ENCODE peak calls at places on chromosome 5, in four cellular contexts. J is H1, S is SK-N-SH, K is K562. W is an unnamed sample.

GRCh38 chr5:114174837-114175236 is 187.0 kb upstream of the KCNN2 start:
- DNase-seq in J (no peak), S (no peak), K (no peak), W (no peak)

GRCh38 chr5:56402273-56403223 is 169.4 kb upstream of the ANKRD55 start:
- DNase-seq in J (no peak), S (peak), K (no peak), W (no peak)

GRCh38 chr5:40570408-40571129 is 109.1 kb upstream of the PTGER4 start:
- DNase-seq in J (no peak), S (no peak), K (no peak), W (no peak)

GRCh38 chr5:66814146-66814991 is 218.2 kb downstream of the MAST4 start:
- DNase-seq in J (no peak), S (peak), K (peak), W (peak)

GRCh38 chr5:45696206-45696836 is at the start of gene HCN1:
- DNase-seq in J (peak), S (peak), K (no peak), W (peak)

GRCh38 chr5:90606539-90606938 is 47.9 kb downstream of the ADGRV1 start:
- DNase-seq in J (no peak), S (no peak), K (peak), W (no peak)

GRCh38 chr5:65072836-65073620 is 304.3 kb downstream of the CWC27 start:
- DNase-seq in J (no peak), S (no peak), K (no peak), W (no peak)

GRCh38 chr5:83475540-83476469 is 4.3 kb downstream of the VCAN start:
- DNase-seq in J (no peak), S (no peak), K (no peak), W (no peak)

GRCh38 chr5:157026789-157027424 is 32.0 kb downstream of the HAVCR1 start:
- DNase-seq in J (peak), S (peak), K (peak), W (peak)

GRCh38 chr5:111680737-111681413 is 76.1 kb downstream of the NREP start:
- DNase-seq in J (no peak), S (peak), K (no peak), W (no peak)

GRCh38 chr5:172523146-172523745 is 68.9 kb upstream of the SH3PXD2B start:
- DNase-seq in J (no peak), S (no peak), K (no peak), W (no peak)

GRCh38 chr5:36710039-36710438 is 103.6 kb downstream of the SLC1A3 start:
- DNase-seq in J (no peak), S (no peak), K (no peak), W (no peak)

DNA sequence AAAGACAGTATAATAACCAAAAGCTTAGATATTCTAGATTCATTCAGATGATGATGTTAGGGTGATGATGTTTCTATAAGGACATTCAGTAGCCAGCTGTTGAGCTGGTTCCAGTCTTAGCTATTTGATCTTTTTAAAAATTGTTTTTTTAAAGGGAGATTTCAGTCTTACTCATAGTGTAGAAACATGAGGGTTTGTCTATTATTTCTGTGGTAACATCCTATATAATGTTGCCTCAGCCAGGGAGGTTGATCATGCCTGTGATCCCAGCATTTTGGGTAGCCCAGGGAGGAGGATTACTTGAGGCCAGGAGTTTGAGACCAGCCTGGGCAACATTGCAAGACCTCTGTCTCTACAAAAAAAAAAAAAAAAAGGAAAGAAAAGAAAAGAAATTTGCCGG is 167.8 kb downstream of the DOCK2 start:
- DNase-seq in J (no peak), S (no peak), K (no peak), W (no peak)
- TF ChIP-seq TEAD4 in J (no peak), S (no peak), K (no peak), W (no peak)

GRCh38 chr5:39107350-39107749 is 33.2 kb upstream of the RICTOR start:
- DNase-seq in J (no peak), S (no peak), K (no peak), W (no peak)
- TF ChIP-seq TEAD4 in J (no peak), S (no peak), K (no peak), W (no peak)

DNA sequence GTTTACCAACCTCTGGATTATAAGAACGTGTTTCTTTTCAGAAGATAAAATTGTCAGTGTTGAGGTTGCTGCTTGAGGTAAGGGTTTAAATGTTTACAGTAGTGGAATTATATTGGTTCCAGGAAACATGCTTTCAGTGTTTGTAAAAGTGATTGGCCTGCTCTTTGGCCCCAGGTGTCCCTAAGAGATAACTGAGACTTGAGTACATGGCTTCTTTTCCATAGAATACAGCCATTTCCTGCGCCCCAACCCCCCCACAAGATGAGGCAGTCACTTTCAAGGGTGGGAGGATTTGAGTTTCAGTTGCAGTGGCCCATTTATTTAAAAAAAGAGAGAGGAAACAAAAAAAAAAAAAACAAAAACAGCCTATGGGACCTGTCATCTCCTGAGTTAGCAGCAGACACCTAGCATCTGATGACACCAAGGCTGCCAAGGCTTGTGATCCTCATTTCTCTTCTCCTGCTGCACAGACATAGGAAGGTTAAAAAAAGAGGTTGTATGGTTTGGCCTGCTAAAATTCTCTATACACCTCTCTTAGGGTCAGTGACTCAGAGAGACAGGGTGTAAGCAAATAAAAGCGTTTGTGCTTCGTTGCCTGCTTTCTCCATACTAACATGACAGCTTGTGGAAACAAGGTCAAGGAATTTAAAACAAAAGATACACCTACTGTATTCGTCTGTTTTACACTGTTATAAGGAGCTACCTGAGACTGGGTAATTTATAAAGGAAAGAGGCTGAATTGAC is 28.1 kb upstream of the HTR4 start:
- DNase-seq in J (no peak), S (no peak), K (peak), W (no peak)
- TF ChIP-seq TEAD4 in J (no peak), S (no peak), K (peak), W (no peak)

GRCh38 chr5:68216737-68217231 is 1.2 kb downstream of the PIK3R1 start:
- DNase-seq in J (no peak), S (peak), K (no peak), W (no peak)
- TF ChIP-seq TEAD4 in J (no peak), S (no peak), K (no peak), W (no peak)

DNA sequence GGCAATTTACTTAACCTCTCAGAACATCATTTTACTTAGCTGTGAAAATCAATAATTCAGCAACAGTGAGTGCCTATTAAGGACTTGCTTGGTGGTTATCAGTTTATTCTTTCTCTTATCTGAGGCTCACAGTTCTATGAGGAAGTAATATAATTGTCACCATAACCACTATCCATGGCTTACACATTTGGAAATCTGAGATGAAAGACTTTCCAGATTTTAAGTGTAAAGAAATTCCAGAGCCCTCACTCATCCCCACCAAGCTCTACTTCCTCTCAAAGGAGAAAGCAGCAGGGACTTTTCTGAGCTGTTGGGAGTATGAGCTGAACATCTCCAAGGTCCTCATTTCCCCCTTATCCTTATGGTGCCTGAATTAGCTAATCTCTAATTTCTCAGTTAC is 321.5 kb downstream of the FBXL7 start:
- DNase-seq in J (no peak), S (no peak), K (no peak), W (no peak)
- TF ChIP-seq TEAD4 in J (no peak), S (no peak), K (no peak), W (no peak)

GRCh38 chr5:89338935-89339334 is 456.0 kb upstream of the MEF2C start:
- DNase-seq in J (no peak), S (no peak), K (no peak), W (no peak)

GRCh38 chr5:89346573-89346972 is 463.6 kb upstream of the MEF2C start:
- DNase-seq in J (no peak), S (no peak), K (no peak), W (no peak)

GRCh38 chr5:89342106-89342876 is 459.3 kb upstream of the MEF2C start:
- DNase-seq in J (no peak), S (no peak), K (no peak), W (no peak)

DNA sequence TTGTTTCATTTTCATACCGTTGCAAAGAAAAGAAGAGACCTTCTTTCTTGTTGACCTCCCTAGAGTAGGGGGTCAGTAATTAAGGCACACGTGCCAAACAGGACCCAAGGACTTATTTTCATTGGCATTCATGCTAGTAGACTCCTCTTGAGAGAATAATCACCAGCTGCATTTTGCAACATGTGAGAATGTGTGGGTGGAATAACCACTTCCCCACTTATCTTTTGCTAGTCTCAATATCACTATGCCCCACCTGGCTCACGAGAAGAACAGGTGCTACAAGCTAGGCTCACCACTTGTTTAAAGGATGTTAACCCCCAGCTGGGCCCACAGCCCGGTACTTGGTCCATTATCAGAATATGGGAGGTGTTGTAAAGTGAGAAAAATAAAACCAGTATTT is 460.7 kb upstream of the MEF2C start:
- DNase-seq in J (no peak), S (no peak), K (no peak), W (no peak)
- TF ChIP-seq TEAD4 in J (no peak), S (no peak), K (peak), W (no peak)

W was measured in WTC11.